ENCODE peak calls at places on chromosomes 6 and 20, in nine cellular contexts. One of them, this sample, is unnamed.

GRCh38 chr6:43009124-43009523 is 4.6 kb downstream of the MEA1 start:
- DNase-seq in Peyer's patch: peak
- DNase-seq in astrocyte of the spinal cord: peak
- DNase-seq in lower lobe of right lung: no peak
- DNase-seq in MM.1S: no peak
- DNase-seq in tibial artery: no peak
- DNase-seq in fibroblast of mammary gland: peak
- DNase-seq in SJSA1: peak
- DNase-seq in adipocyte: peak
- DNase-seq in this sample: peak

GRCh38 chr6:167093922-167094432 is 28.9 kb upstream of the CCR6 start:
- DNase-seq in Peyer's patch: peak
- DNase-seq in astrocyte of the spinal cord: no peak
- DNase-seq in lower lobe of right lung: no peak
- DNase-seq in MM.1S: peak
- DNase-seq in tibial artery: no peak
- DNase-seq in fibroblast of mammary gland: no peak
- DNase-seq in SJSA1: no peak
- DNase-seq in adipocyte: no peak
- DNase-seq in this sample: no peak

GRCh38 chr6:111238464-111239119 is 151.3 kb downstream of the SLC16A10 start:
- DNase-seq in Peyer's patch: no peak
- DNase-seq in astrocyte of the spinal cord: no peak
- DNase-seq in lower lobe of right lung: no peak
- DNase-seq in MM.1S: no peak
- DNase-seq in tibial artery: no peak
- DNase-seq in fibroblast of mammary gland: peak
- DNase-seq in SJSA1: no peak
- DNase-seq in adipocyte: no peak
- DNase-seq in this sample: peak

GRCh38 chr20:33650753-33651561 is 11.2 kb upstream of the C20orf144 start:
- DNase-seq in Peyer's patch: no peak
- DNase-seq in astrocyte of the spinal cord: no peak
- DNase-seq in lower lobe of right lung: no peak
- DNase-seq in MM.1S: no peak
- DNase-seq in tibial artery: no peak
- DNase-seq in fibroblast of mammary gland: no peak
- DNase-seq in SJSA1: no peak
- DNase-seq in adipocyte: no peak
- DNase-seq in this sample: peak

GRCh38 chr6:39568896-39569295 is 156.3 kb downstream of the KIF6 start:
- DNase-seq in Peyer's patch: no peak
- DNase-seq in astrocyte of the spinal cord: peak
- DNase-seq in lower lobe of right lung: no peak
- DNase-seq in MM.1S: no peak
- DNase-seq in tibial artery: no peak
- DNase-seq in fibroblast of mammary gland: peak
- DNase-seq in SJSA1: peak
- DNase-seq in adipocyte: peak
- DNase-seq in this sample: peak

GRCh38 chr20:19887566-19888268 is 129.4 kb upstream of the NAA20 start:
- DNase-seq in Peyer's patch: no peak
- DNase-seq in astrocyte of the spinal cord: no peak
- DNase-seq in lower lobe of right lung: no peak
- DNase-seq in MM.1S: no peak
- DNase-seq in tibial artery: no peak
- DNase-seq in fibroblast of mammary gland: no peak
- DNase-seq in SJSA1: no peak
- DNase-seq in adipocyte: no peak
- DNase-seq in this sample: no peak

GRCh38 chr6:32427218-32427617 is 12.5 kb upstream of the HLA-DRA start:
- DNase-seq in Peyer's patch: no peak
- DNase-seq in astrocyte of the spinal cord: no peak
- DNase-seq in lower lobe of right lung: no peak
- DNase-seq in MM.1S: no peak
- DNase-seq in tibial artery: no peak
- DNase-seq in fibroblast of mammary gland: no peak
- DNase-seq in SJSA1: no peak
- DNase-seq in adipocyte: no peak
- DNase-seq in this sample: no peak

GRCh38 chr20:11331096-11331495 is 586.6 kb upstream of the BTBD3 start:
- DNase-seq in Peyer's patch: no peak
- DNase-seq in astrocyte of the spinal cord: no peak
- DNase-seq in lower lobe of right lung: no peak
- DNase-seq in MM.1S: no peak
- DNase-seq in tibial artery: no peak
- DNase-seq in fibroblast of mammary gland: no peak
- DNase-seq in SJSA1: no peak
- DNase-seq in adipocyte: peak
- DNase-seq in this sample: peak

GRCh38 chr6:104954091-104954797 is 2.7 kb upstream of the LIN28B start:
- DNase-seq in Peyer's patch: no peak
- DNase-seq in astrocyte of the spinal cord: no peak
- DNase-seq in lower lobe of right lung: no peak
- DNase-seq in MM.1S: no peak
- DNase-seq in tibial artery: no peak
- DNase-seq in fibroblast of mammary gland: no peak
- DNase-seq in SJSA1: no peak
- DNase-seq in adipocyte: no peak
- DNase-seq in this sample: no peak

GRCh38 chr20:5041433-5041832 is 40.1 kb upstream of the SLC23A2 start:
- DNase-seq in Peyer's patch: no peak
- DNase-seq in astrocyte of the spinal cord: peak
- DNase-seq in lower lobe of right lung: no peak
- DNase-seq in MM.1S: no peak
- DNase-seq in tibial artery: no peak
- DNase-seq in fibroblast of mammary gland: peak
- DNase-seq in SJSA1: no peak
- DNase-seq in adipocyte: peak
- DNase-seq in this sample: no peak

GRCh38 chr6:136020691-136021090 is 169.2 kb downstream of the PDE7B start:
- DNase-seq in Peyer's patch: no peak
- DNase-seq in astrocyte of the spinal cord: no peak
- DNase-seq in lower lobe of right lung: no peak
- DNase-seq in MM.1S: no peak
- DNase-seq in tibial artery: no peak
- DNase-seq in fibroblast of mammary gland: no peak
- DNase-seq in SJSA1: no peak
- DNase-seq in adipocyte: no peak
- DNase-seq in this sample: no peak

GRCh38 chr6:135331002-135331401 is 149.9 kb downstream of the MYB start:
- DNase-seq in Peyer's patch: no peak
- DNase-seq in astrocyte of the spinal cord: peak
- DNase-seq in lower lobe of right lung: no peak
- DNase-seq in MM.1S: no peak
- DNase-seq in tibial artery: no peak
- DNase-seq in fibroblast of mammary gland: peak
- DNase-seq in SJSA1: no peak
- DNase-seq in adipocyte: no peak
- DNase-seq in this sample: no peak

GRCh38 chr6:29011276-29011734 is 6.2 kb upstream of the ZNF311 start:
- DNase-seq in Peyer's patch: no peak
- DNase-seq in astrocyte of the spinal cord: peak
- DNase-seq in lower lobe of right lung: no peak
- DNase-seq in MM.1S: peak
- DNase-seq in tibial artery: peak
- DNase-seq in fibroblast of mammary gland: peak
- DNase-seq in SJSA1: peak
- DNase-seq in adipocyte: peak
- DNase-seq in this sample: peak

GRCh38 chr20:31712564-31713311 is 9.9 kb downstream of the BCL2L1 start:
- DNase-seq in Peyer's patch: peak
- DNase-seq in astrocyte of the spinal cord: peak
- DNase-seq in lower lobe of right lung: peak
- DNase-seq in MM.1S: no peak
- DNase-seq in tibial artery: peak
- DNase-seq in fibroblast of mammary gland: peak
- DNase-seq in SJSA1: peak
- DNase-seq in adipocyte: peak
- DNase-seq in this sample: peak

GRCh38 chr6:91731939-91732338 is 1145.1 kb upstream of the MAP3K7 start:
- DNase-seq in Peyer's patch: no peak
- DNase-seq in astrocyte of the spinal cord: no peak
- DNase-seq in lower lobe of right lung: no peak
- DNase-seq in MM.1S: peak
- DNase-seq in tibial artery: no peak
- DNase-seq in fibroblast of mammary gland: no peak
- DNase-seq in SJSA1: no peak
- DNase-seq in adipocyte: no peak
- DNase-seq in this sample: no peak

GRCh38 chr6:35356391-35356790 is 14.0 kb downstream of the PPARD start:
- DNase-seq in Peyer's patch: no peak
- DNase-seq in astrocyte of the spinal cord: no peak
- DNase-seq in lower lobe of right lung: no peak
- DNase-seq in MM.1S: no peak
- DNase-seq in tibial artery: no peak
- DNase-seq in fibroblast of mammary gland: no peak
- DNase-seq in SJSA1: no peak
- DNase-seq in adipocyte: no peak
- DNase-seq in this sample: no peak

DNA sequence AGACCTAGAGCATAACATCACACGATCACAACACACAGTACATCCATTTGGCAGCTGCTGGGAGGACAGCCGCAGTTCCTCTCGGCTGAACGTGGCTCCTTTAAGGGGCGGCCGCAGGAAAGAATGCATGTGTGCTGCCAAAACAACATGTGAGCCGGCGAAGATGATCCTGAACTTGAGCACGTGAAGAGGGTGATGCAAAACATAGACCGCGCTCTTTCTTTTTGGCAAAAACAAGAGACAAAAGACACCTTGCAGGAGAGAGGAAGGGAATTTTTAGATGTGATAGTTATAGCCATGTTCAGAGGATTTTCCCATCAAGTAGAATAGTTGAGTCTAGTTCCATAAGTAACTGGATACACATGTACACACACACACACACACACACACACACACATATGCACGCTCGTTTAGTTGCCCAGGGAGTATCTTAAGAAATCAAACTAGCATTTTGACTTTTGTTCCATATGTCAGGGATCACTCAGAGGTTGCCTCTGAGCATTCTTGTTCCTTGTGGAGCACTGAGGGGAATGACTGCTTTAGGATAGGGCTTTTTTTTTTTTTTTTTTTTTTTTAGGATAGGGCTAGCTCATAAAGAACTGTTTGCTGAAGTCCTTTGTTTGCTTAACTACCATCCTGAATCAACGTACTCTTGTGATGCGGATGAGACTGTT is 21.7 kb upstream of the RANBP9 start:
- DNase-seq in Peyer's patch: no peak
- DNase-seq in astrocyte of the spinal cord: peak
- DNase-seq in lower lobe of right lung: peak
- DNase-seq in MM.1S: no peak
- DNase-seq in tibial artery: peak
- DNase-seq in fibroblast of mammary gland: peak
- DNase-seq in SJSA1: peak
- DNase-seq in adipocyte: peak
- DNase-seq in this sample: peak
- H3K4me3 ChIP-seq in Peyer's patch: no peak
- H3K4me3 ChIP-seq in astrocyte of the spinal cord: peak
- H3K4me3 ChIP-seq in lower lobe of right lung: peak
- H3K4me3 ChIP-seq in MM.1S: no peak
- H3K4me3 ChIP-seq in tibial artery: peak
- H3K4me3 ChIP-seq in fibroblast of mammary gland: peak
- H3K4me3 ChIP-seq in SJSA1: peak
- H3K4me3 ChIP-seq in adipocyte: peak
- H3K4me3 ChIP-seq in this sample: no peak

GRCh38 chr6:156942266-156942665 is 165.1 kb downstream of the ARID1B start:
- DNase-seq in Peyer's patch: no peak
- DNase-seq in astrocyte of the spinal cord: no peak
- DNase-seq in lower lobe of right lung: no peak
- DNase-seq in MM.1S: no peak
- DNase-seq in tibial artery: no peak
- DNase-seq in fibroblast of mammary gland: no peak
- DNase-seq in SJSA1: no peak
- DNase-seq in adipocyte: no peak
- DNase-seq in this sample: no peak
- H3K4me3 ChIP-seq in Peyer's patch: no peak
- H3K4me3 ChIP-seq in astrocyte of the spinal cord: no peak
- H3K4me3 ChIP-seq in lower lobe of right lung: no peak
- H3K4me3 ChIP-seq in MM.1S: no peak
- H3K4me3 ChIP-seq in tibial artery: no peak
- H3K4me3 ChIP-seq in fibroblast of mammary gland: no peak
- H3K4me3 ChIP-seq in SJSA1: no peak
- H3K4me3 ChIP-seq in adipocyte: no peak
- H3K4me3 ChIP-seq in this sample: no peak

DNA sequence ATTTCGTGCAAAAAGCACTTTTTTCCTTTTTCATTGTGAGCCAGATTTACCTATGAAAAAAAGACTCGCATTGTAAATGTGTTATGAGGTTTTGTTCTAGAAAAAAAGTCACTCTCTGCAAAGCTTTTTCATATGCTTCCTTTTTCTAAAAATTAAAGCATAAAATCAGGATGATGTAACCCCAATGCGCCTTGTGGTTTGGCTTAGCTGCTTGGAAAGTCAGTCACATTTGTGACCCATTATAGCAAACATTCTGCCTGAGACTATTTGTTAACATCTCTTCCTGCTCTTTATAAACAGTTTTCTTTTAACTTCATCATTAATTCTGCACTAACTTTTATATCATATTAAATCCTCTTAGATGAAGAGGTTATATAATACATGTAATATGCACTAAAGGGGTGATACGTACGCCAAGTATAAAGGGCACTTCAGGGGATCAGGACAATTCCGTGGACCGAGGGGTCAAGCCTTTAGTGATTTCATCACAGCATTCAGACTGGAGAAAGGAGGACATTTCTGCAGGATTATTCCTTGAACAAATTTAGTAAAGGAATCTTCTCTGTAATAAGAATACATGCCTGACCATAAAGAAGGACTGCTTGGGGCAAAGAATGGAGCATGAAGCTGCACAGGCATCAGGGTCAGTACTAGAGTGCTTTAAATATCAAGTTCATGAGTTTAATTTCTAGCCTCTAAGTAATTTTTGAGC is 48.1 kb upstream of the SMLR1 start:
- DNase-seq in Peyer's patch: no peak
- DNase-seq in astrocyte of the spinal cord: peak
- DNase-seq in lower lobe of right lung: no peak
- DNase-seq in MM.1S: no peak
- DNase-seq in tibial artery: no peak
- DNase-seq in fibroblast of mammary gland: peak
- DNase-seq in SJSA1: peak
- DNase-seq in adipocyte: peak
- DNase-seq in this sample: peak
- H3K4me3 ChIP-seq in Peyer's patch: no peak
- H3K4me3 ChIP-seq in astrocyte of the spinal cord: no peak
- H3K4me3 ChIP-seq in lower lobe of right lung: no peak
- H3K4me3 ChIP-seq in MM.1S: no peak
- H3K4me3 ChIP-seq in tibial artery: no peak
- H3K4me3 ChIP-seq in fibroblast of mammary gland: peak
- H3K4me3 ChIP-seq in SJSA1: no peak
- H3K4me3 ChIP-seq in adipocyte: peak
- H3K4me3 ChIP-seq in this sample: no peak

DNA sequence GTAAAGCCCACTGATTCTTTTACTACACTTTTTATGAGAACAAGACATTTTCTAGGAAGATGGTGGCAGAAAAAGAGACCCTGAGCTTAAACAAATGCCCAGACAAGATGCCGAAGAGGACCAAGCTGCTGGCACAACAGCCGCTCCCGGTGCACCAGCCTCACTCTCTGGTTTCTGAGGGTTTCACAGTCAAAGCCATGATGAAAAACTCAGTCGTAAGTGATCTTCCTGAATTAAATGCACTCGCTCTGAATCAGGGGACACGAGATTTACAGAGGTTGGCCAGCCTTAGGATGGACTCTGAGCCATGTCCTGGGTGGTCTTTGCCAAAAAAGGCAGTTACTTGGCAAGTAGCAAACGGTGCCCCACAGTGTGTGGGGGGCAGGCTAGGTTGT is 400 bp downstream of the PACRG start:
- DNase-seq in Peyer's patch: no peak
- DNase-seq in astrocyte of the spinal cord: no peak
- DNase-seq in lower lobe of right lung: no peak
- DNase-seq in MM.1S: no peak
- DNase-seq in tibial artery: no peak
- DNase-seq in fibroblast of mammary gland: peak
- DNase-seq in SJSA1: no peak
- DNase-seq in adipocyte: peak
- DNase-seq in this sample: no peak
- H3K4me3 ChIP-seq in Peyer's patch: no peak
- H3K4me3 ChIP-seq in astrocyte of the spinal cord: peak
- H3K4me3 ChIP-seq in lower lobe of right lung: peak
- H3K4me3 ChIP-seq in MM.1S: no peak
- H3K4me3 ChIP-seq in tibial artery: peak
- H3K4me3 ChIP-seq in fibroblast of mammary gland: peak
- H3K4me3 ChIP-seq in SJSA1: peak
- H3K4me3 ChIP-seq in adipocyte: peak
- H3K4me3 ChIP-seq in this sample: peak

This sample was measured in epithelial cell of esophagus.